ENCODE peak calls at places on chromosomes 3 and 15, in eight cellular contexts. L is body of pancreas, Z is heart left ventricle, J is adrenal gland, F is ovary, B is PC-9, T is mucosa of descending colon, N is endodermal cell. A is an unnamed sample.

GRCh38 chr15:41661529-41662225 is 1.5 kb downstream of the MGA start:
- DNase-seq in L (peak; percentile 73), Z (peak; percentile 81), J (peak; percentile 90), F (peak; percentile 75), B (peak; percentile 46), T (peak; percentile 78), N (peak; percentile 93), A (peak; percentile 68)

GRCh38 chr15:64846246-64846645 is 4.5 kb downstream of the PLEKHO2 start:
- DNase-seq in L (no peak), Z (no peak), J (no peak), F (no peak), B (no peak), T (peak; percentile 19), N (no peak), A (no peak)

GRCh38 chr15:63772531-63772930 is 61.2 kb downstream of the HERC1 start:
- DNase-seq in L (no peak), Z (no peak), J (no peak), F (no peak), B (no peak), T (no peak), N (no peak), A (no peak)

GRCh38 chr3:81643721-81644120 is 117.7 kb downstream of the GBE1 start:
- DNase-seq in L (no peak), Z (no peak), J (peak; percentile 23), F (no peak), B (no peak), T (no peak), N (no peak), A (no peak)

GRCh38 chr3:110968076-110968475 is 103.5 kb upstream of the NECTIN3 start:
- DNase-seq in L (no peak), Z (no peak), J (no peak), F (no peak), B (no peak), T (no peak), N (no peak), A (no peak)

GRCh38 chr15:91855684-91856553 is 2.4 kb downstream of the SLCO3A1 start:
- DNase-seq in L (peak; percentile 24), Z (no peak), J (no peak), F (no peak), B (peak; percentile 79), T (peak; percentile 80), N (peak; percentile 95), A (no peak)

GRCh38 chr3:148697311-148698189 is at the start of gene AGTR1:
- DNase-seq in L (peak; percentile 44), Z (peak; percentile 83), J (peak; percentile 80), F (peak; percentile 36), B (no peak), T (peak; percentile 31), N (peak; percentile 94), A (no peak)

GRCh38 chr3:176574736-176575135 is 622.5 kb downstream of the TBL1XR1 start:
- DNase-seq in L (no peak), Z (no peak), J (no peak), F (no peak), B (no peak), T (no peak), N (no peak), A (no peak)

GRCh38 chr3:178982138-178982537 is 89.5 kb downstream of the ZMAT3 start:
- DNase-seq in L (no peak), Z (no peak), J (no peak), F (no peak), B (no peak), T (no peak), N (no peak), A (no peak)

GRCh38 chr3:188627652-188628051 is 473.7 kb downstream of the LPP start:
- DNase-seq in L (no peak), Z (no peak), J (no peak), F (no peak), B (peak; percentile 93), T (no peak), N (no peak), A (no peak)

GRCh38 chr3:10518506-10519150 is 13.2 kb upstream of the ATP2B2 start:
- DNase-seq in L (no peak), Z (peak; percentile 54), J (peak; percentile 69), F (no peak), B (no peak), T (no peak), N (peak; percentile 53), A (no peak)

GRCh38 chr3:172707967-172708366 is 2.9 kb downstream of the NCEH1 start:
- DNase-seq in L (no peak), Z (no peak), J (no peak), F (no peak), B (peak; percentile 45), T (no peak), N (no peak), A (no peak)

GRCh38 chr3:152301745-152302181 is 33.0 kb downstream of the MBNL1 start:
- DNase-seq in L (no peak), Z (no peak), J (no peak), F (no peak), B (no peak), T (no peak), N (no peak), A (no peak)

GRCh38 chr3:152304160-152304559 is 35.4 kb downstream of the MBNL1 start:
- DNase-seq in L (no peak), Z (no peak), J (no peak), F (no peak), B (no peak), T (no peak), N (no peak), A (no peak)

GRCh38 chr3:152305075-152305474 is 36.3 kb downstream of the MBNL1 start:
- DNase-seq in L (no peak), Z (no peak), J (no peak), F (no peak), B (no peak), T (no peak), N (peak; percentile 50), A (no peak)

GRCh38 chr3:152300029-152300764 is 31.5 kb downstream of the MBNL1 start:
- DNase-seq in L (no peak), Z (no peak), J (no peak), F (no peak), B (no peak), T (no peak), N (no peak), A (no peak)

DNA sequence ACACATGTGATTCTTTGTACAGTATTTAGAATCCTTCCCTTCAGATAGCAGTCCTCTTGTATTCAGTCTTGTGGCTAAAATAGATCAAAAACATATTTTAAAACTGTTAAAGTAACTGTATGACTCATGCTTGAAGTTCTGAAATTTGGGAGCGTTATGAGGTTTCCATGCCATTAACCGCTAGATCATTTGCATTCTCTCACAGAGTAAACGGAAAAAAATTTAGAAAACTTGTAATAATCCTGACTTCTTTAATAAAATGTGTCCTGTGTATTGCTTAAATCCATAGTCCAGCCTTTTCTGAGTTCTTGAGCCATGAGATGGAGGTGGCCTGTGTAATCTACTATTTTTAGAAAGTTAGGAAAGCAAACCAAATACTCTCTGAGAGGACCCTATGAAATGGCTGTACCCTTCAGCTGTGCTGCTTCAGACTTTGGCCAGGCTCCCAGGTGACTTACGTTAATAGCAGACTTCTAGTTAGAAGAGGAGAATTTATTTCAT is 33.8 kb downstream of the MBNL1 start:
- DNase-seq in L (peak; percentile 52), Z (peak; percentile 74), J (peak; percentile 73), F (peak; percentile 87), B (no peak), T (no peak), N (no peak), A (peak; percentile 57)
- H3K4me1 ChIP-seq in L (peaks cover 89% of the 10 kb centered on the region), Z (peaks cover 88% of the 10 kb centered on the region), J (peaks cover 96% of the 10 kb centered on the region), F (peaks cover 5% of the 10 kb centered on the region), B (peaks cover 51% of the 10 kb centered on the region), T (peaks cover 79% of the 10 kb centered on the region), N (peaks cover 6% of the 10 kb centered on the region), A (peaks cover 100% of the 10 kb centered on the region)

GRCh38 chr3:112083239-112083638 is 3.0 kb upstream of the C3orf52 start:
- DNase-seq in L (no peak), Z (no peak), J (no peak), F (no peak), B (no peak), T (no peak), N (no peak), A (no peak)
- H3K4me1 ChIP-seq in L (peaks cover 17% of the 10 kb centered on the region), Z (peaks cover 10% of the 10 kb centered on the region), J (no peaks in the 10 kb centered on the region), F (no peaks in the 10 kb centered on the region), B (peaks cover 34% of the 10 kb centered on the region), T (peaks cover 22% of the 10 kb centered on the region), N (peaks cover 4% of the 10 kb centered on the region), A (peaks cover 17% of the 10 kb centered on the region)

GRCh38 chr15:52256366-52256765 is 39.2 kb downstream of the MYO5C start:
- DNase-seq in L (peak; percentile 79), Z (peak; percentile 60), J (peak; percentile 75), F (peak; percentile 61), B (no peak), T (peak; percentile 59), N (peak; percentile 88), A (peak; percentile 77)
- H3K4me1 ChIP-seq in L (peaks cover 30% of the 10 kb centered on the region), Z (peaks cover 12% of the 10 kb centered on the region), J (no peaks in the 10 kb centered on the region), F (no peaks in the 10 kb centered on the region), B (peaks cover 32% of the 10 kb centered on the region), T (no peaks in the 10 kb centered on the region), N (peaks cover 24% of the 10 kb centered on the region), A (peaks cover 15% of the 10 kb centered on the region)

GRCh38 chr15:85689729-85690128 is 105.0 kb downstream of the KLHL25 start:
- DNase-seq in L (no peak), Z (no peak), J (peak; percentile 48), F (peak; percentile 44), B (no peak), T (peak; percentile 44), N (peak; percentile 72), A (peak; percentile 65)

GRCh38 chr15:85693277-85693676 is 101.4 kb downstream of the KLHL25 start:
- DNase-seq in L (no peak), Z (no peak), J (no peak), F (no peak), B (no peak), T (no peak), N (no peak), A (no peak)

GRCh38 chr15:85690546-85691226 is 104.0 kb downstream of the KLHL25 start:
- DNase-seq in L (no peak), Z (no peak), J (no peak), F (no peak), B (no peak), T (no peak), N (no peak), A (peak; percentile 59)

GRCh38 chr15:85692873-85693272 is 101.9 kb downstream of the KLHL25 start:
- DNase-seq in L (no peak), Z (no peak), J (no peak), F (no peak), B (no peak), T (no peak), N (no peak), A (peak; percentile 42)

DNA sequence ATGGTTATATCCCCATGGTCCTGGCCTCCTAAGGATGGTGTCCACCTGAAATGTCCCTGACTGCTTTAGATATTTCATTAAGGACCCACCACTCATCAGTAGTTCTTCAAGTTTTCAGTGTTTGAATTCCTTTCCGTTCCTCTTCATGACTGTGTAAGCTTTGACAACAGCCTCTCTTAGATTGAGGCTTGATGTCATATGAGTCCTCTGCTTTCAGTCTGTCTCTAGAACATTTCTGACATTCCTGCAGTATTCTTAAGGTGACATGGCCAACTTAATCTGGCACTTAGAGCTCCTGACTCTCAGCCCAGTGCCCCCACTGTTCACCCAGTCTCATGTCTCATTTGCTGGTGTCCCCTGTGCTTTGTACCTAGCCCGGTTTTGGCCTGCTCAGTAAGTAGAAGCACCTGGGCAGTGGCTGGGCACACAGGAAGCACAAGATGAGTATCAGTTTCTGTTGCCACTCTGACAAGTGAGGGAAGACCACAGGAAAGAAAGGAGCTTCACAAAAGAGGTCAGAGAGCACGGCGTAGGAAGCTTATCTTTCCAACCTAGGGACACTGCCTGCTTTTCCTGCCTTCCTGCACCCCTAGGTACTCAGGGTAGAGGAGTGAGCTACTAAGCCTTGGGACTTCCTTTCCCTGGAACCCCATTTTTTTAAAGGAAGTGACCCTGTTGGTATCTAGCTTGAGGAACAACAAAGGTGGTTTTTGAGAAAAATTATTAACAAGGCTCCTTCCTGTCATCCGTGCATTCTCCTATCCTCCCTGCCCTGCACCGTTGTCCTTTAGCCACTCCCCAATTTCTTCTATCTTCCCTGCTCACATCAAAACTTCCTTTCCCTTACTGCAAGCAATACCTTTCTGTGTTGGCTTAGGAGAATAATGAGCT is 103.1 kb downstream of the KLHL25 start:
- DNase-seq in L (no peak), Z (no peak), J (no peak), F (no peak), B (no peak), T (no peak), N (no peak), A (no peak)
- H3K4me1 ChIP-seq in L (peaks cover 19% of the 10 kb centered on the region), Z (peaks cover 50% of the 10 kb centered on the region), J (peaks cover 58% of the 10 kb centered on the region), F (peaks cover 7% of the 10 kb centered on the region), B (no peaks in the 10 kb centered on the region), T (peaks cover 10% of the 10 kb centered on the region), N (peaks cover 22% of the 10 kb centered on the region), A (peaks cover 83% of the 10 kb centered on the region)